ENCODE peak calls at places on chromosomes 1 and 21, in ten cellular contexts. One of them, this sample, is unnamed.

GRCh38 chr1:167761400-167761799 is 39.6 kb downstream of the MPZL1 start:
- DNase-seq in HEK293T: no peak
- DNase-seq in 8988T: no peak
- DNase-seq in psoas muscle: no peak
- DNase-seq in Daoy: no peak
- DNase-seq in GM12865: no peak
- DNase-seq in stimulated activated CD4-positive, alpha-beta T cell treated with anti-CD3 and anti-CD28 coated beads, Interleukin-4, amount 100 ng/mL, for 48 hours: no peak
- DNase-seq in HAP-1: no peak
- DNase-seq in stomach: no peak
- DNase-seq in Caco-2: no peak
- DNase-seq in this sample: no peak

GRCh38 chr1:182279302-182279701 is 112.3 kb downstream of the GLUL start:
- DNase-seq in HEK293T: no peak
- DNase-seq in 8988T: no peak
- DNase-seq in psoas muscle: no peak
- DNase-seq in Daoy: no peak
- DNase-seq in GM12865: no peak
- DNase-seq in stimulated activated CD4-positive, alpha-beta T cell treated with anti-CD3 and anti-CD28 coated beads, Interleukin-4, amount 100 ng/mL, for 48 hours: no peak
- DNase-seq in HAP-1: no peak
- DNase-seq in stomach: no peak
- DNase-seq in Caco-2: no peak
- DNase-seq in this sample: no peak

GRCh38 chr1:223331301-223331700 is 32.7 kb downstream of the SUSD4 start:
- DNase-seq in HEK293T: no peak
- DNase-seq in 8988T: no peak
- DNase-seq in psoas muscle: no peak
- DNase-seq in Daoy: no peak
- DNase-seq in GM12865: no peak
- DNase-seq in stimulated activated CD4-positive, alpha-beta T cell treated with anti-CD3 and anti-CD28 coated beads, Interleukin-4, amount 100 ng/mL, for 48 hours: no peak
- DNase-seq in HAP-1: no peak
- DNase-seq in stomach: no peak
- DNase-seq in Caco-2: no peak
- DNase-seq in this sample: no peak

GRCh38 chr1:203038217-203038741 is 12.0 kb downstream of the PPFIA4 start:
- DNase-seq in HEK293T: no peak
- DNase-seq in 8988T: peak
- DNase-seq in psoas muscle: peak
- DNase-seq in Daoy: peak
- DNase-seq in GM12865: peak
- DNase-seq in stimulated activated CD4-positive, alpha-beta T cell treated with anti-CD3 and anti-CD28 coated beads, Interleukin-4, amount 100 ng/mL, for 48 hours: no peak
- DNase-seq in HAP-1: no peak
- DNase-seq in stomach: no peak
- DNase-seq in Caco-2: no peak
- DNase-seq in this sample: peak

GRCh38 chr1:43473463-43473862 is 19.7 kb upstream of the HYI start:
- DNase-seq in HEK293T: no peak
- DNase-seq in 8988T: no peak
- DNase-seq in psoas muscle: no peak
- DNase-seq in Daoy: no peak
- DNase-seq in GM12865: peak
- DNase-seq in stimulated activated CD4-positive, alpha-beta T cell treated with anti-CD3 and anti-CD28 coated beads, Interleukin-4, amount 100 ng/mL, for 48 hours: no peak
- DNase-seq in HAP-1: no peak
- DNase-seq in stomach: no peak
- DNase-seq in Caco-2: no peak
- DNase-seq in this sample: no peak

GRCh38 chr1:159823401-159823800 is 3.3 kb upstream of the SLAMF8 start:
- DNase-seq in HEK293T: no peak
- DNase-seq in 8988T: no peak
- DNase-seq in psoas muscle: no peak
- DNase-seq in Daoy: no peak
- DNase-seq in GM12865: no peak
- DNase-seq in stimulated activated CD4-positive, alpha-beta T cell treated with anti-CD3 and anti-CD28 coated beads, Interleukin-4, amount 100 ng/mL, for 48 hours: no peak
- DNase-seq in HAP-1: no peak
- DNase-seq in stomach: no peak
- DNase-seq in Caco-2: no peak
- DNase-seq in this sample: no peak

GRCh38 chr1:218837051-218837450 is 336.6 kb upstream of the LYPLAL1 start:
- DNase-seq in HEK293T: no peak
- DNase-seq in 8988T: no peak
- DNase-seq in psoas muscle: no peak
- DNase-seq in Daoy: no peak
- DNase-seq in GM12865: no peak
- DNase-seq in stimulated activated CD4-positive, alpha-beta T cell treated with anti-CD3 and anti-CD28 coated beads, Interleukin-4, amount 100 ng/mL, for 48 hours: no peak
- DNase-seq in HAP-1: no peak
- DNase-seq in stomach: no peak
- DNase-seq in Caco-2: no peak
- DNase-seq in this sample: no peak

GRCh38 chr1:225813250-225813964 is 3.5 kb downstream of the EPHX1 start:
- DNase-seq in HEK293T: peak
- DNase-seq in 8988T: no peak
- DNase-seq in psoas muscle: peak
- DNase-seq in Daoy: peak
- DNase-seq in GM12865: no peak
- DNase-seq in stimulated activated CD4-positive, alpha-beta T cell treated with anti-CD3 and anti-CD28 coated beads, Interleukin-4, amount 100 ng/mL, for 48 hours: no peak
- DNase-seq in HAP-1: peak
- DNase-seq in stomach: peak
- DNase-seq in Caco-2: peak
- DNase-seq in this sample: no peak

GRCh38 chr1:66283583-66284041 is 250.3 kb upstream of the SGIP1 start:
- DNase-seq in HEK293T: no peak
- DNase-seq in 8988T: no peak
- DNase-seq in psoas muscle: no peak
- DNase-seq in Daoy: peak
- DNase-seq in GM12865: peak
- DNase-seq in stimulated activated CD4-positive, alpha-beta T cell treated with anti-CD3 and anti-CD28 coated beads, Interleukin-4, amount 100 ng/mL, for 48 hours: no peak
- DNase-seq in HAP-1: no peak
- DNase-seq in stomach: no peak
- DNase-seq in Caco-2: no peak
- DNase-seq in this sample: peak

GRCh38 chr1:2547210-2548067 is 8.7 kb upstream of the TNFRSF14 start:
- DNase-seq in HEK293T: no peak
- DNase-seq in 8988T: no peak
- DNase-seq in psoas muscle: no peak
- DNase-seq in Daoy: no peak
- DNase-seq in GM12865: peak
- DNase-seq in stimulated activated CD4-positive, alpha-beta T cell treated with anti-CD3 and anti-CD28 coated beads, Interleukin-4, amount 100 ng/mL, for 48 hours: no peak
- DNase-seq in HAP-1: no peak
- DNase-seq in stomach: no peak
- DNase-seq in Caco-2: no peak
- DNase-seq in this sample: no peak

GRCh38 chr1:115237507-115237906 is 100.5 kb downstream of the NGF start:
- DNase-seq in HEK293T: no peak
- DNase-seq in 8988T: no peak
- DNase-seq in psoas muscle: no peak
- DNase-seq in Daoy: peak
- DNase-seq in GM12865: no peak
- DNase-seq in stimulated activated CD4-positive, alpha-beta T cell treated with anti-CD3 and anti-CD28 coated beads, Interleukin-4, amount 100 ng/mL, for 48 hours: no peak
- DNase-seq in HAP-1: no peak
- DNase-seq in stomach: no peak
- DNase-seq in Caco-2: no peak
- DNase-seq in this sample: peak

GRCh38 chr1:203508463-203508862 is 14.5 kb downstream of the OPTC start:
- DNase-seq in HEK293T: no peak
- DNase-seq in 8988T: no peak
- DNase-seq in psoas muscle: no peak
- DNase-seq in Daoy: no peak
- DNase-seq in GM12865: no peak
- DNase-seq in stimulated activated CD4-positive, alpha-beta T cell treated with anti-CD3 and anti-CD28 coated beads, Interleukin-4, amount 100 ng/mL, for 48 hours: no peak
- DNase-seq in HAP-1: no peak
- DNase-seq in stomach: no peak
- DNase-seq in Caco-2: no peak
- DNase-seq in this sample: no peak

GRCh38 chr1:165496493-165496892 is 47.3 kb upstream of the LRRC52 start:
- DNase-seq in HEK293T: no peak
- DNase-seq in 8988T: no peak
- DNase-seq in psoas muscle: no peak
- DNase-seq in Daoy: no peak
- DNase-seq in GM12865: no peak
- DNase-seq in stimulated activated CD4-positive, alpha-beta T cell treated with anti-CD3 and anti-CD28 coated beads, Interleukin-4, amount 100 ng/mL, for 48 hours: no peak
- DNase-seq in HAP-1: no peak
- DNase-seq in stomach: no peak
- DNase-seq in Caco-2: no peak
- DNase-seq in this sample: no peak

GRCh38 chr1:154747841-154748766 is 122.0 kb downstream of the KCNN3 start:
- DNase-seq in HEK293T: no peak
- DNase-seq in 8988T: no peak
- DNase-seq in psoas muscle: no peak
- DNase-seq in Daoy: no peak
- DNase-seq in GM12865: peak
- DNase-seq in stimulated activated CD4-positive, alpha-beta T cell treated with anti-CD3 and anti-CD28 coated beads, Interleukin-4, amount 100 ng/mL, for 48 hours: peak
- DNase-seq in HAP-1: no peak
- DNase-seq in stomach: no peak
- DNase-seq in Caco-2: no peak
- DNase-seq in this sample: no peak

GRCh38 chr1:162161921-162162550 is 92.5 kb downstream of the NOS1AP start:
- DNase-seq in HEK293T: no peak
- DNase-seq in 8988T: no peak
- DNase-seq in psoas muscle: no peak
- DNase-seq in Daoy: no peak
- DNase-seq in GM12865: no peak
- DNase-seq in stimulated activated CD4-positive, alpha-beta T cell treated with anti-CD3 and anti-CD28 coated beads, Interleukin-4, amount 100 ng/mL, for 48 hours: no peak
- DNase-seq in HAP-1: no peak
- DNase-seq in stomach: no peak
- DNase-seq in Caco-2: no peak
- DNase-seq in this sample: no peak

GRCh38 chr1:214454619-214455396 is 96.6 kb downstream of the PTPN14 start:
- DNase-seq in HEK293T: no peak
- DNase-seq in 8988T: no peak
- DNase-seq in psoas muscle: no peak
- DNase-seq in Daoy: peak
- DNase-seq in GM12865: no peak
- DNase-seq in stimulated activated CD4-positive, alpha-beta T cell treated with anti-CD3 and anti-CD28 coated beads, Interleukin-4, amount 100 ng/mL, for 48 hours: no peak
- DNase-seq in HAP-1: no peak
- DNase-seq in stomach: no peak
- DNase-seq in Caco-2: no peak
- DNase-seq in this sample: peak

GRCh38 chr1:223482766-223483165 is 89.6 kb downstream of the CCDC185 start:
- DNase-seq in HEK293T: no peak
- DNase-seq in 8988T: no peak
- DNase-seq in psoas muscle: no peak
- DNase-seq in Daoy: no peak
- DNase-seq in GM12865: peak
- DNase-seq in stimulated activated CD4-positive, alpha-beta T cell treated with anti-CD3 and anti-CD28 coated beads, Interleukin-4, amount 100 ng/mL, for 48 hours: no peak
- DNase-seq in HAP-1: no peak
- DNase-seq in stomach: no peak
- DNase-seq in Caco-2: no peak
- DNase-seq in this sample: peak

GRCh38 chr1:31751822-31752241 is 12.3 kb downstream of the ADGRB2 start:
- DNase-seq in HEK293T: no peak
- DNase-seq in 8988T: no peak
- DNase-seq in psoas muscle: no peak
- DNase-seq in Daoy: no peak
- DNase-seq in GM12865: no peak
- DNase-seq in stimulated activated CD4-positive, alpha-beta T cell treated with anti-CD3 and anti-CD28 coated beads, Interleukin-4, amount 100 ng/mL, for 48 hours: no peak
- DNase-seq in HAP-1: no peak
- DNase-seq in stomach: no peak
- DNase-seq in Caco-2: no peak
- DNase-seq in this sample: no peak

GRCh38 chr1:18681423-18681835 is 50.8 kb downstream of the PAX7 start:
- DNase-seq in HEK293T: peak
- DNase-seq in 8988T: peak
- DNase-seq in psoas muscle: no peak
- DNase-seq in Daoy: peak
- DNase-seq in GM12865: peak
- DNase-seq in stimulated activated CD4-positive, alpha-beta T cell treated with anti-CD3 and anti-CD28 coated beads, Interleukin-4, amount 100 ng/mL, for 48 hours: no peak
- DNase-seq in HAP-1: peak
- DNase-seq in stomach: no peak
- DNase-seq in Caco-2: no peak
- DNase-seq in this sample: peak

GRCh38 chr1:244361764-244362473 is 89.8 kb downstream of the ADSS2 start:
- DNase-seq in HEK293T: no peak
- DNase-seq in 8988T: peak
- DNase-seq in psoas muscle: no peak
- DNase-seq in Daoy: no peak
- DNase-seq in GM12865: no peak
- DNase-seq in stimulated activated CD4-positive, alpha-beta T cell treated with anti-CD3 and anti-CD28 coated beads, Interleukin-4, amount 100 ng/mL, for 48 hours: no peak
- DNase-seq in HAP-1: peak
- DNase-seq in stomach: no peak
- DNase-seq in Caco-2: peak
- DNase-seq in this sample: peak

GRCh38 chr1:168360151-168360550 is 79.5 kb downstream of the TBX19 start:
- DNase-seq in HEK293T: no peak
- DNase-seq in 8988T: no peak
- DNase-seq in psoas muscle: no peak
- DNase-seq in Daoy: peak
- DNase-seq in GM12865: no peak
- DNase-seq in stimulated activated CD4-positive, alpha-beta T cell treated with anti-CD3 and anti-CD28 coated beads, Interleukin-4, amount 100 ng/mL, for 48 hours: no peak
- DNase-seq in HAP-1: no peak
- DNase-seq in stomach: no peak
- DNase-seq in Caco-2: no peak
- DNase-seq in this sample: no peak

GRCh38 chr1:12586171-12586942 is 31.7 kb downstream of the DHRS3 start:
- DNase-seq in HEK293T: no peak
- DNase-seq in 8988T: no peak
- DNase-seq in psoas muscle: peak
- DNase-seq in Daoy: no peak
- DNase-seq in GM12865: no peak
- DNase-seq in stimulated activated CD4-positive, alpha-beta T cell treated with anti-CD3 and anti-CD28 coated beads, Interleukin-4, amount 100 ng/mL, for 48 hours: no peak
- DNase-seq in HAP-1: no peak
- DNase-seq in stomach: no peak
- DNase-seq in Caco-2: no peak
- DNase-seq in this sample: no peak

GRCh38 chr1:10867138-10867721 is 70.8 kb upstream of the CASZ1 start:
- DNase-seq in HEK293T: peak
- DNase-seq in 8988T: peak
- DNase-seq in psoas muscle: peak
- DNase-seq in Daoy: peak
- DNase-seq in GM12865: peak
- DNase-seq in stimulated activated CD4-positive, alpha-beta T cell treated with anti-CD3 and anti-CD28 coated beads, Interleukin-4, amount 100 ng/mL, for 48 hours: peak
- DNase-seq in HAP-1: peak
- DNase-seq in stomach: peak
- DNase-seq in Caco-2: peak
- DNase-seq in this sample: no peak

GRCh38 chr1:41319803-41320711 is 41.2 kb upstream of the FOXO6 start:
- DNase-seq in HEK293T: no peak
- DNase-seq in 8988T: no peak
- DNase-seq in psoas muscle: peak
- DNase-seq in Daoy: no peak
- DNase-seq in GM12865: no peak
- DNase-seq in stimulated activated CD4-positive, alpha-beta T cell treated with anti-CD3 and anti-CD28 coated beads, Interleukin-4, amount 100 ng/mL, for 48 hours: no peak
- DNase-seq in HAP-1: no peak
- DNase-seq in stomach: no peak
- DNase-seq in Caco-2: no peak
- DNase-seq in this sample: no peak

GRCh38 chr21:37253991-37254390 is 13.1 kb downstream of the VPS26C start:
- DNase-seq in HEK293T: peak
- DNase-seq in 8988T: no peak
- DNase-seq in psoas muscle: no peak
- DNase-seq in Daoy: peak
- DNase-seq in GM12865: no peak
- DNase-seq in stimulated activated CD4-positive, alpha-beta T cell treated with anti-CD3 and anti-CD28 coated beads, Interleukin-4, amount 100 ng/mL, for 48 hours: no peak
- DNase-seq in HAP-1: no peak
- DNase-seq in stomach: no peak
- DNase-seq in Caco-2: no peak
- DNase-seq in this sample: no peak

GRCh38 chr1:24567792-24568388 is 12.0 kb downstream of the NCMAP start:
- DNase-seq in HEK293T: no peak
- DNase-seq in 8988T: no peak
- DNase-seq in psoas muscle: no peak
- DNase-seq in Daoy: peak
- DNase-seq in GM12865: no peak
- DNase-seq in stimulated activated CD4-positive, alpha-beta T cell treated with anti-CD3 and anti-CD28 coated beads, Interleukin-4, amount 100 ng/mL, for 48 hours: no peak
- DNase-seq in HAP-1: no peak
- DNase-seq in stomach: peak
- DNase-seq in Caco-2: peak
- DNase-seq in this sample: no peak

GRCh38 chr21:33976082-33976979 is 60.7 kb upstream of the ATP5PO start:
- DNase-seq in HEK293T: no peak
- DNase-seq in 8988T: no peak
- DNase-seq in psoas muscle: no peak
- DNase-seq in Daoy: peak
- DNase-seq in GM12865: peak
- DNase-seq in stimulated activated CD4-positive, alpha-beta T cell treated with anti-CD3 and anti-CD28 coated beads, Interleukin-4, amount 100 ng/mL, for 48 hours: peak
- DNase-seq in HAP-1: peak
- DNase-seq in stomach: no peak
- DNase-seq in Caco-2: peak
- DNase-seq in this sample: peak

GRCh38 chr1:9269078-9269501 is 23.6 kb upstream of the SPSB1 start:
- DNase-seq in HEK293T: no peak
- DNase-seq in 8988T: no peak
- DNase-seq in psoas muscle: peak
- DNase-seq in Daoy: peak
- DNase-seq in GM12865: no peak
- DNase-seq in stimulated activated CD4-positive, alpha-beta T cell treated with anti-CD3 and anti-CD28 coated beads, Interleukin-4, amount 100 ng/mL, for 48 hours: no peak
- DNase-seq in HAP-1: no peak
- DNase-seq in stomach: no peak
- DNase-seq in Caco-2: no peak
- DNase-seq in this sample: no peak